ENCODE peak calls at places on chromosomes 11 and 22, in six cellular contexts. One of them, this sample, is unnamed.

GRCh38 chr11:131917634-131918384 is 547.4 kb downstream of the NTM start:
- DNase-seq in effector memory CD4-positive, alpha-beta T cell: no peak
- DNase-seq in AG10803: no peak
- DNase-seq in HS-27A: no peak
- DNase-seq in posterior vena cava: no peak
- DNase-seq in T1000: no peak
- DNase-seq in this sample: no peak

GRCh38 chr11:67278135-67278938 is 10.8 kb upstream of the ANKRD13D start:
- DNase-seq in T1000: no peak
- DNase-seq in HS-27A: no peak
- DNase-seq in AG10803: no peak
- DNase-seq in posterior vena cava: peak; percentile 68
- DNase-seq in effector memory CD4-positive, alpha-beta T cell: no peak
- DNase-seq in this sample: no peak

GRCh38 chr11:84899740-84900139 is 727.4 kb downstream of the DLG2 start:
- DNase-seq in T1000: no peak
- DNase-seq in HS-27A: no peak
- DNase-seq in AG10803: no peak
- DNase-seq in posterior vena cava: no peak
- DNase-seq in effector memory CD4-positive, alpha-beta T cell: no peak
- DNase-seq in this sample: no peak

GRCh38 chr22:23137905-23138520 is 3.8 kb downstream of the RSPH14 start:
- DNase-seq in HS-27A: no peak
- DNase-seq in AG10803: no peak
- DNase-seq in effector memory CD4-positive, alpha-beta T cell: peak; percentile 30
- DNase-seq in posterior vena cava: no peak
- DNase-seq in T1000: no peak
- DNase-seq in this sample: no peak

GRCh38 chr11:33690290-33691050 is 10.2 kb downstream of the C11orf91 start:
- DNase-seq in T1000: peak; percentile 85
- DNase-seq in effector memory CD4-positive, alpha-beta T cell: no peak
- DNase-seq in AG10803: peak; percentile 98
- DNase-seq in posterior vena cava: peak; percentile 94
- DNase-seq in HS-27A: peak; percentile 99
- DNase-seq in this sample: peak; percentile 93

GRCh38 chr11:8863838-8864237 is 47.2 kb upstream of the AKIP1 start:
- DNase-seq in T1000: peak; percentile 8
- DNase-seq in effector memory CD4-positive, alpha-beta T cell: no peak
- DNase-seq in HS-27A: peak; percentile 20
- DNase-seq in posterior vena cava: no peak
- DNase-seq in AG10803: peak; percentile 57
- DNase-seq in this sample: peak; percentile 18

GRCh38 chr11:117182551-117182935 is 4.0 kb downstream of the SIDT2 start:
- DNase-seq in posterior vena cava: no peak
- DNase-seq in AG10803: no peak
- DNase-seq in T1000: no peak
- DNase-seq in HS-27A: no peak
- DNase-seq in effector memory CD4-positive, alpha-beta T cell: no peak
- DNase-seq in this sample: no peak

GRCh38 chr22:24427500-24428164 is at the start of gene ADORA2A:
- DNase-seq in posterior vena cava: no peak
- DNase-seq in T1000: no peak
- DNase-seq in HS-27A: no peak
- DNase-seq in AG10803: no peak
- DNase-seq in effector memory CD4-positive, alpha-beta T cell: peak; percentile 81
- DNase-seq in this sample: no peak

GRCh38 chr22:38203090-38203810 is 1.5 kb downstream of the MAFF start:
- DNase-seq in HS-27A: no peak
- DNase-seq in effector memory CD4-positive, alpha-beta T cell: peak; percentile 28
- DNase-seq in posterior vena cava: no peak
- DNase-seq in AG10803: no peak
- DNase-seq in T1000: no peak
- DNase-seq in this sample: no peak

GRCh38 chr11:74255741-74256369 is 55.6 kb downstream of the P4HA3 start:
- DNase-seq in posterior vena cava: no peak
- DNase-seq in HS-27A: peak; percentile 45
- DNase-seq in AG10803: peak; percentile 61
- DNase-seq in effector memory CD4-positive, alpha-beta T cell: peak; percentile 31
- DNase-seq in T1000: no peak
- DNase-seq in this sample: peak; percentile 42

GRCh38 chr11:70883973-70884688 is 368.2 kb downstream of the SHANK2 start:
- DNase-seq in HS-27A: no peak
- DNase-seq in AG10803: no peak
- DNase-seq in effector memory CD4-positive, alpha-beta T cell: no peak
- DNase-seq in posterior vena cava: no peak
- DNase-seq in T1000: no peak
- DNase-seq in this sample: no peak

GRCh38 chr22:40385041-40385782 is 14.8 kb downstream of the SGSM3 start:
- DNase-seq in AG10803: no peak
- DNase-seq in T1000: no peak
- DNase-seq in posterior vena cava: no peak
- DNase-seq in HS-27A: no peak
- DNase-seq in effector memory CD4-positive, alpha-beta T cell: peak; percentile 5
- DNase-seq in this sample: no peak

GRCh38 chr22:23373601-23374000 is 193.3 kb downstream of the BCR start:
- DNase-seq in AG10803: no peak
- DNase-seq in posterior vena cava: no peak
- DNase-seq in T1000: no peak
- DNase-seq in effector memory CD4-positive, alpha-beta T cell: no peak
- DNase-seq in HS-27A: no peak
- DNase-seq in this sample: peak; percentile 14

GRCh38 chr11:132119573-132119972 is 749.2 kb downstream of the NTM start:
- DNase-seq in effector memory CD4-positive, alpha-beta T cell: no peak
- DNase-seq in HS-27A: no peak
- DNase-seq in posterior vena cava: no peak
- DNase-seq in T1000: no peak
- DNase-seq in AG10803: no peak
- DNase-seq in this sample: no peak

GRCh38 chr11:75341583-75341982 is 9.9 kb downstream of the ARRB1 start:
- DNase-seq in T1000: no peak
- DNase-seq in HS-27A: no peak
- DNase-seq in effector memory CD4-positive, alpha-beta T cell: no peak
- DNase-seq in posterior vena cava: no peak
- DNase-seq in AG10803: no peak
- DNase-seq in this sample: no peak

GRCh38 chr11:72493426-72494108 is 59.2 kb upstream of the CLPB start:
- DNase-seq in HS-27A: no peak
- DNase-seq in AG10803: no peak
- DNase-seq in effector memory CD4-positive, alpha-beta T cell: no peak
- DNase-seq in T1000: no peak
- DNase-seq in posterior vena cava: no peak
- DNase-seq in this sample: no peak

GRCh38 chr11:62025429-62026105 is 58.1 kb upstream of the FTH1 start:
- DNase-seq in AG10803: peak; percentile 97
- DNase-seq in T1000: no peak
- DNase-seq in posterior vena cava: peak; percentile 89
- DNase-seq in effector memory CD4-positive, alpha-beta T cell: peak; percentile 81
- DNase-seq in HS-27A: no peak
- DNase-seq in this sample: no peak

GRCh38 chr11:65781962-65782815 is 1.4 kb upstream of the AP5B1 start:
- DNase-seq in posterior vena cava: peak; percentile 68
- DNase-seq in T1000: no peak
- DNase-seq in AG10803: no peak
- DNase-seq in HS-27A: no peak
- DNase-seq in effector memory CD4-positive, alpha-beta T cell: no peak
- DNase-seq in this sample: peak; percentile 47

GRCh38 chr22:50530280-50530856 is 556 bp upstream of the TYMP start:
- DNase-seq in posterior vena cava: peak; percentile 97
- DNase-seq in T1000: no peak
- DNase-seq in AG10803: peak; percentile 83
- DNase-seq in effector memory CD4-positive, alpha-beta T cell: peak; percentile 38
- DNase-seq in HS-27A: no peak
- DNase-seq in this sample: no peak

GRCh38 chr11:27722117-27722844 is 22.0 kb upstream of the BDNF start:
- DNase-seq in posterior vena cava: no peak
- DNase-seq in effector memory CD4-positive, alpha-beta T cell: no peak
- DNase-seq in AG10803: peak; percentile 43
- DNase-seq in HS-27A: no peak
- DNase-seq in T1000: no peak
- DNase-seq in this sample: peak; percentile 49

GRCh38 chr22:19974233-19974861 is 32.7 kb upstream of the TXNRD2 start:
- DNase-seq in HS-27A: no peak
- DNase-seq in T1000: no peak
- DNase-seq in effector memory CD4-positive, alpha-beta T cell: no peak
- DNase-seq in posterior vena cava: no peak
- DNase-seq in AG10803: peak; percentile 48
- DNase-seq in this sample: peak; percentile 45

GRCh38 chr11:40797981-40798380 is 661.5 kb downstream of the LRRC4C start:
- DNase-seq in posterior vena cava: no peak
- DNase-seq in effector memory CD4-positive, alpha-beta T cell: no peak
- DNase-seq in T1000: no peak
- DNase-seq in AG10803: no peak
- DNase-seq in HS-27A: no peak
- DNase-seq in this sample: no peak

GRCh38 chr11:33996498-33997454 is 54.8 kb upstream of the CAPRIN1 start:
- DNase-seq in posterior vena cava: no peak
- DNase-seq in HS-27A: peak; percentile 38
- DNase-seq in T1000: peak; percentile 47
- DNase-seq in AG10803: peak; percentile 63
- DNase-seq in effector memory CD4-positive, alpha-beta T cell: peak; percentile 55
- DNase-seq in this sample: peak; percentile 46

GRCh38 chr11:18372187-18372586 is 22.2 kb upstream of the LDHA start:
- DNase-seq in T1000: no peak
- DNase-seq in AG10803: no peak
- DNase-seq in posterior vena cava: no peak
- DNase-seq in effector memory CD4-positive, alpha-beta T cell: no peak
- DNase-seq in HS-27A: no peak
- DNase-seq in this sample: no peak

GRCh38 chr11:60866911-60867870 is at the start of gene ZP1:
- DNase-seq in HS-27A: no peak
- DNase-seq in posterior vena cava: peak; percentile 67
- DNase-seq in T1000: no peak
- DNase-seq in effector memory CD4-positive, alpha-beta T cell: no peak
- DNase-seq in AG10803: no peak
- DNase-seq in this sample: no peak

GRCh38 chr11:78251083-78251699 is 62.5 kb downstream of the USP35 start:
- DNase-seq in AG10803: peak; percentile 55
- DNase-seq in HS-27A: peak; percentile 15
- DNase-seq in T1000: no peak
- DNase-seq in posterior vena cava: no peak
- DNase-seq in effector memory CD4-positive, alpha-beta T cell: no peak
- DNase-seq in this sample: no peak

GRCh38 chr11:27395556-27396258 is 32.7 kb upstream of the CCDC34 start:
- DNase-seq in T1000: no peak
- DNase-seq in AG10803: peak; percentile 21
- DNase-seq in effector memory CD4-positive, alpha-beta T cell: no peak
- DNase-seq in posterior vena cava: no peak
- DNase-seq in HS-27A: no peak
- DNase-seq in this sample: peak; percentile 46

GRCh38 chr11:9266132-9266736 is 1.1 kb upstream of the DENND5A start:
- DNase-seq in posterior vena cava: no peak
- DNase-seq in HS-27A: no peak
- DNase-seq in AG10803: no peak
- DNase-seq in T1000: no peak
- DNase-seq in effector memory CD4-positive, alpha-beta T cell: no peak
- DNase-seq in this sample: no peak

GRCh38 chr11:109320595-109320994 is 101.4 kb upstream of the C11orf87 start:
- DNase-seq in HS-27A: no peak
- DNase-seq in posterior vena cava: no peak
- DNase-seq in T1000: no peak
- DNase-seq in AG10803: peak; percentile 59
- DNase-seq in effector memory CD4-positive, alpha-beta T cell: no peak
- DNase-seq in this sample: no peak

GRCh38 chr11:69554849-69555248 is 73.4 kb downstream of the LINC01488 start:
- DNase-seq in HS-27A: no peak
- DNase-seq in T1000: no peak
- DNase-seq in AG10803: no peak
- DNase-seq in effector memory CD4-positive, alpha-beta T cell: no peak
- DNase-seq in posterior vena cava: peak; percentile 42
- DNase-seq in this sample: no peak

GRCh38 chr11:61577383-61578118 is 3.3 kb downstream of the SYT7 start:
- DNase-seq in posterior vena cava: no peak
- DNase-seq in T1000: no peak
- DNase-seq in AG10803: no peak
- DNase-seq in effector memory CD4-positive, alpha-beta T cell: no peak
- DNase-seq in HS-27A: no peak
- DNase-seq in this sample: no peak

GRCh38 chr22:46620588-46621242 is 529 bp downstream of the GRAMD4 start:
- DNase-seq in HS-27A: no peak
- DNase-seq in posterior vena cava: no peak
- DNase-seq in AG10803: no peak
- DNase-seq in effector memory CD4-positive, alpha-beta T cell: no peak
- DNase-seq in T1000: no peak
- DNase-seq in this sample: no peak

GRCh38 chr11:64865286-64866172 is 12.9 kb downstream of the EHD1 start:
- DNase-seq in effector memory CD4-positive, alpha-beta T cell: no peak
- DNase-seq in posterior vena cava: no peak
- DNase-seq in HS-27A: no peak
- DNase-seq in AG10803: peak; percentile 87
- DNase-seq in T1000: peak; percentile 43
- DNase-seq in this sample: no peak

GRCh38 chr11:62602141-62603071 is 741 bp upstream of the MTA2 start:
- DNase-seq in AG10803: peak; percentile 41
- DNase-seq in T1000: peak; percentile 61
- DNase-seq in posterior vena cava: peak; percentile 91
- DNase-seq in HS-27A: no peak
- DNase-seq in effector memory CD4-positive, alpha-beta T cell: peak; percentile 51
- DNase-seq in this sample: no peak

GRCh38 chr22:21449531-21450319 is 17.5 kb upstream of the TMEM191C start:
- DNase-seq in posterior vena cava: peak; percentile 53
- DNase-seq in effector memory CD4-positive, alpha-beta T cell: no peak
- DNase-seq in AG10803: no peak
- DNase-seq in T1000: no peak
- DNase-seq in HS-27A: no peak
- DNase-seq in this sample: no peak

GRCh38 chr11:119144825-119145476 is 3.9 kb upstream of the ABCG4 start:
- DNase-seq in HS-27A: no peak
- DNase-seq in effector memory CD4-positive, alpha-beta T cell: no peak
- DNase-seq in AG10803: peak; percentile 67
- DNase-seq in posterior vena cava: no peak
- DNase-seq in T1000: peak; percentile 22
- DNase-seq in this sample: peak; percentile 64

GRCh38 chr11:47061429-47062178 is 115.1 kb downstream of the ARFGAP2 start:
- DNase-seq in posterior vena cava: no peak
- DNase-seq in AG10803: no peak
- DNase-seq in T1000: no peak
- DNase-seq in effector memory CD4-positive, alpha-beta T cell: no peak
- DNase-seq in HS-27A: no peak
- DNase-seq in this sample: no peak

GRCh38 chr11:26575946-26576345 is 3.9 kb upstream of the MUC15 start:
- DNase-seq in T1000: no peak
- DNase-seq in AG10803: no peak
- DNase-seq in HS-27A: no peak
- DNase-seq in effector memory CD4-positive, alpha-beta T cell: no peak
- DNase-seq in posterior vena cava: no peak
- DNase-seq in this sample: no peak

This sample was measured in SJSA1.